ENCODE peak calls at places on chromosomes 7 and 10, in six cellular contexts. I is cardiac muscle cell, B is foreskin fibroblast, N is left lung, T is thoracic aorta, X is brain microvascular endothelial cell. D is an unnamed sample.

GRCh38 chr10:88500656-88501055 is 82.5 kb downstream of the RNLS start:
- DNase-seq in I (peak; percentile 74), B (no peak), X (no peak), T (no peak), N (no peak), D (peak; percentile 37)

GRCh38 chr10:32095116-32095733 is 39.0 kb upstream of the KIF5B start:
- DNase-seq in B (no peak), T (no peak), I (peak; percentile 16), X (no peak), N (no peak), D (no peak)

GRCh38 chr7:98687331-98687863 is 70.3 kb downstream of the NPTX2 start:
- DNase-seq in B (peak; percentile 8), X (no peak), N (no peak), T (no peak), I (no peak), D (no peak)

GRCh38 chr10:126242352-126243260 is 145.7 kb downstream of the ADAM12 start:
- DNase-seq in N (no peak), I (peak; percentile 91), X (peak; percentile 80), T (no peak), B (peak; percentile 86), D (peak; percentile 89)

GRCh38 chr10:21989453-21990154 is 13.9 kb downstream of the DNAJC1 start:
- DNase-seq in T (no peak), X (peak; percentile 48), B (peak; percentile 33), I (peak; percentile 90), N (peak; percentile 48), D (peak; percentile 43)

GRCh38 chr10:102120987-102121738 is 995 bp upstream of the LDB1 start:
- DNase-seq in I (peak; percentile 95), T (peak; percentile 43), B (peak; percentile 78), N (peak; percentile 79), X (no peak), D (no peak)

GRCh38 chr7:120554960-120555571 is 282.1 kb downstream of the KCND2 start:
- DNase-seq in I (peak; percentile 78), X (peak; percentile 64), B (peak; percentile 4), T (no peak), N (no peak), D (peak; percentile 13)

GRCh38 chr10:7258948-7259523 is 151.8 kb downstream of the SFMBT2 start:
- DNase-seq in N (no peak), I (no peak), X (no peak), T (no peak), B (no peak), D (peak; percentile 31)

GRCh38 chr7:89332026-89332425 is 536.5 kb upstream of the TEX47 start:
- DNase-seq in T (no peak), X (no peak), N (no peak), I (no peak), B (peak; percentile 17), D (no peak)

GRCh38 chr7:131346885-131347592 is 19.4 kb downstream of the MKLN1 start:
- DNase-seq in N (no peak), T (no peak), X (no peak), B (no peak), I (no peak), D (no peak)

GRCh38 chr7:130151591-130152269 is 53.5 kb downstream of the TMEM209 start:
- DNase-seq in X (no peak), T (no peak), B (peak; percentile 24), N (no peak), I (peak; percentile 64), D (no peak)

GRCh38 chr7:115910541-115911164 is 119.9 kb downstream of the TFEC start:
- DNase-seq in T (no peak), N (no peak), B (peak; percentile 10), X (no peak), I (peak; percentile 53), D (no peak)

GRCh38 chr7:498678-499641 is 20.7 kb downstream of the PDGFA start:
- DNase-seq in I (no peak), X (no peak), T (no peak), B (no peak), N (no peak), D (no peak)

GRCh38 chr7:55912748-55913158 is 25.5 kb downstream of the ZNF713 start:
- DNase-seq in B (no peak), T (no peak), X (no peak), N (no peak), I (no peak), D (no peak)

GRCh38 chr10:49605939-49606509 is 4.1 kb upstream of the SLC18A3 start:
- DNase-seq in N (no peak), T (no peak), X (no peak), I (no peak), B (no peak), D (no peak)

GRCh38 chr7:2100278-2101205 is 132.2 kb downstream of the MAD1L1 start:
- DNase-seq in N (no peak), X (no peak), T (no peak), B (no peak), I (no peak), D (no peak)

GRCh38 chr7:94396044-94396443 is 1.3 kb downstream of the COL1A2 start:
- DNase-seq in N (no peak), I (peak; percentile 87), X (peak; percentile 68), T (no peak), B (no peak), D (no peak)

DNA sequence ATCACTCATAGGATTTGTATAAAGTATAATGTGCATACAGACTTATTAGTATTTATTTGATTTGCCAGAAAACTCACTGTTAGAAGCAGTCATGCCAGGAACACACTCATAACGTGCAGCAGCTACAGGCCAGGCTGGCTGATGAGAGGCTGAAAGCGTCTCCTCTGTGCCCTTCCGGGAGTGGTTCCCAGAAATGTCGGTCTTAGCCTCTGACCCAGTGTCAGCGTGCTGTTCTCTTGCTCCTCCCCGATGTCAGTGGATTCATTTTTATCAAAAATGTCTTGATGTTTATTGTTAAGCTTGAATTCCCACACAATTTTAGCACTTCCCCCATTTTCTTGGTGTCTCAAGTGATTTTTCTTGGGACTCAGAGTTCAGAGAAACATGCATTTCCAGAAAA is 33.3 kb upstream of the GARS1 start:
- DNase-seq in B (no peak), X (no peak), I (peak; percentile 21), N (no peak), T (no peak), D (no peak)
- H3K4me3 ChIP-seq in B (no peak overlapping the region), X (no peak overlapping the region), I (no peak overlapping the region), N (no peak overlapping the region), T (no peak overlapping the region), D (no peak overlapping the region)

GRCh38 chr10:33325929-33326328 is 8.5 kb downstream of the NRP1 start:
- DNase-seq in I (no peak), B (no peak), N (no peak), T (no peak), X (no peak), D (no peak)
- H3K4me3 ChIP-seq in I (no peak overlapping the region), B (no peak overlapping the region), N (no peak overlapping the region), T (peak overlapping the region; percentile 23), X (no peak overlapping the region), D (no peak overlapping the region)

DNA sequence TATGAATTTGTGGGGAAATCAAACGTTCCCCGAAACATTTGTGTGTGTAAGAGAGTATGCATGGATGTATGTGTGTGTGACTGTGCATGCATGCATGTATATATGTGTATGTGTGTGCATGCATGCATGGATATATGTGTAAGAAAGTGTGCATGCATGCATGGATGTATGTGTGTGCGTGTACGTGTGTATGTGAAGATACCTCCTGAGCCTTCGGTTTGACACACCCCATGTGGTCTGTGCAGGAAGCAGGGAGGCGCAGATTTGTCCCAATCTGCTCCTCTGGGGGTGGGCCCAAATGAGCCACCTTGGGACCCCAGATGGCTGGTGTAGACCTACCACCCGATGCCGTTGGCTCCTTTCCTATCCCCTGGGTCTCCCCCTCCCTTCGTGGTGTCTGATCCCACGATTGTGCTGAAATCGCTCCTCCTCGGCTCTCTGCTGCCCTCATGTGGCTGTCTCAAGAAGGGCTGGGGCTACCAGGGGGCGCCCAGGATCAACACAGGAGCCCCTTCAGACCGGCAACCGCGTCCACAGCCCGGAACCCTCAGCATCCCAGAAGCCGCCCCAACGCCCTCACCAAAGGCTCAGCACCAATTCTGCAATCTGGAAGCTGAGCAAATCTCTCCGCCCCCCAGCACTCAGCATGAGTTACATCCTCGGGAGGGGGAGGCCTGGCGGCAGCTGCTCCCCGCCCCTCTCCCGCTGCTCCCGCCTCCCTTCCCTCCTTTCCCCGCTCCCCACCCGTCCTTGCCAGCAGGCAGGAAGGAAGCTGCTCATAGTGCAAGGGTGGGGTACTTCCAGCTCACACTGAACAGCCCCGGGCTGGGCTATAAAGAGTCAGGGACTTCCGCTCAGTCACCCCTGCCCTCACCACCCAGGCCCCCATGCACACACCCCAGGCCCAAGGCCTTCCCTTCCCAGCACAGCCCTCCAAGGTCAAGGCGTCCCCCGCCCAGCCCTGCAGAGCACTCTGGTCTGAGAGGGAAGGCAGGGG is 2.3 kb upstream of the NOS3 start:
- DNase-seq in N (no peak), T (no peak), X (peak; percentile 34), B (no peak), I (peak; percentile 53), D (no peak)
- H3K4me3 ChIP-seq in N (no peak overlapping the region), T (no peak overlapping the region), X (no peak overlapping the region), B (no peak overlapping the region), I (no peak overlapping the region), D (peak overlapping the region; percentile 3)

DNA sequence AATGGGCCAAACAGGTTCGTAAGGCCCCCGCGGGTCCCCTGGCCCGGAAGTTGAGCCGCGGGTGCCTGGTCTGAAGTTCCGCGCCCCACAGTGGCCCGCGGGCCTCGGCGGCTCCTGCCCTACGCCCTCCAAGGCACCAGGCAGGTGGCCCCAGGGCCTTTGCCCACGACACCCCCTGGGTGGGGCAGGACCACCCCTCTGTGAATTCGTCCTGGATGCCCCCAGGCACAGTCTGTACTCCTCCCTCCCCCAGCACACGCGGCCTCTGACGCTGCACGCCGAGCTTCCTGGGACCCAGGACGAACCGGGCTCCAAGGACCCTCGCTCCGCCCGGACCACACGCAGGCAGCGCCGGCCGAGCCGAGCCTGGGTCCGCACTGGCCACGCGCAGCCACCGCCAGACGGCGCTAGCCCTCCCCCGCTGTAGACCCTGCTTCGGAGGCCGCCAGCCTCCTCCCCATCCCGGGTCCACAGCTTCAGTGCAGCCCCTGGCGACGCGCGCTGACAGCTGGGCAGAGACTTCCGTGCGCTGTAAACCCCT is 810 bp upstream of the TCERG1L start:
- DNase-seq in I (peak; percentile 38), X (no peak), N (no peak), B (no peak), T (no peak), D (no peak)
- H3K4me3 ChIP-seq in I (peak overlapping the region; percentile 45), X (no peak overlapping the region), N (peak overlapping the region; percentile 19), B (no peak overlapping the region), T (no peak overlapping the region), D (no peak overlapping the region)

DNA sequence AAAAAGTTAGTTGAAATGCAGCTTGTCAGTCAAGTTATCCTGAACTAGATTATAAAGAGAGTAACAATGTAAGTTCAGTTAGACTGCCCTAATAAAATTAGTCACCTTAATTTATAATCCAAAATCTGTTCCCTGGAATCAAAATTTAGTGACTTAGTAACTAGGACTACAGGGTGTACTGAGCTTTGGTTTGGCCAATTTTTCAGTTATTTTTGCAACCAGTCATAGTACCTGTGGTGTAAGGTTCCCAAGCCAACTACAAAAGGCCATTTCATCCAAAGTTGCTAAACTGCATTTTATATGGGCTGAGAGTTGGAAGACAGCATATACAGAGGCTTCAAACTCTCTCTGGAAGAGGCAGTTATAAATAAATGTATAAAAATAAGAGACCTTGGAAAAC is 59.3 kb downstream of the PUS7 start:
- DNase-seq in T (no peak), N (no peak), I (no peak), B (no peak), X (no peak), D (no peak)
- H3K4me3 ChIP-seq in T (no peak overlapping the region), N (no peak overlapping the region), I (no peak overlapping the region), B (no peak overlapping the region), X (no peak overlapping the region), D (no peak overlapping the region)